ENCODE peak calls at places on chromosomes 11 and 22, in four cellular contexts. T, H, G and S are unnamed samples.

GRCh38 chr11:115146425-115146824 is 357.8 kb downstream of the CADM1 start:
- DNase-seq in G (no peak), H (no peak), T (no peak), S (no peak)

GRCh38 chr11:128324531-128325141 is 262.7 kb downstream of the ETS1 start:
- DNase-seq in T (peak), G (no peak), H (no peak), S (no peak)

GRCh38 chr22:20237480-20238440 is 30.4 kb downstream of the RTN4R start:
- DNase-seq in T (peak), G (no peak), H (no peak), S (peak)

GRCh38 chr11:14345668-14346067 is 13.3 kb downstream of the RRAS2 start:
- DNase-seq in G (no peak), T (no peak), H (no peak), S (no peak)

GRCh38 chr11:17542249-17542648 is 2.0 kb downstream of the USH1C start:
- DNase-seq in G (no peak), T (no peak), H (no peak), S (no peak)

GRCh38 chr11:6319879-6320410 is 356 bp downstream of the CAVIN3 start:
- DNase-seq in H (no peak), G (peak), T (no peak), S (no peak)

GRCh38 chr11:12592283-12592682 is 81.9 kb upstream of the TEAD1 start:
- DNase-seq in T (no peak), H (no peak), G (no peak), S (no peak)

GRCh38 chr11:61266602-61267001 is 25.6 kb downstream of the PGA5 start:
- DNase-seq in H (no peak), T (no peak), G (no peak), S (no peak)

GRCh38 chr11:111532365-111532709 is 8.2 kb upstream of the LAYN start:
- DNase-seq in G (no peak), T (no peak), H (no peak), S (no peak)

GRCh38 chr11:134036484-134037092 is 32.3 kb upstream of the JAM3 start:
- DNase-seq in H (no peak), T (no peak), G (no peak), S (no peak)

GRCh38 chr11:70247710-70248072 is 22.8 kb upstream of the PPFIA1 start:
- DNase-seq in G (no peak), H (no peak), T (no peak), S (no peak)

GRCh38 chr22:44615146-44615545 is 86.9 kb upstream of the PRR5 start:
- DNase-seq in H (no peak), T (no peak), G (no peak), S (no peak)

GRCh38 chr22:35915477-35916013 is 113.1 kb downstream of the RBFOX2 start:
- DNase-seq in H (no peak), T (no peak), G (no peak), S (no peak)

GRCh38 chr11:35346472-35347136 is 72.8 kb downstream of the SLC1A2 start:
- DNase-seq in H (no peak), G (no peak), T (no peak), S (no peak)

GRCh38 chr22:20031732-20032406 is 11.0 kb downstream of the TANGO2 start:
- DNase-seq in H (no peak), T (peak), G (no peak), S (no peak)

GRCh38 chr11:77617892-77618291 is 19.7 kb downstream of the CLNS1A start:
- DNase-seq in H (no peak), G (no peak), T (no peak), S (no peak)

GRCh38 chr11:68889948-68890446 is 13.6 kb downstream of the MRPL21 start:
- DNase-seq in T (no peak), G (peak), H (peak), S (peak)

GRCh38 chr11:82732734-82733443 is 775 bp downstream of the FAM181B start:
- DNase-seq in G (peak), H (no peak), T (no peak), S (no peak)

GRCh38 chr11:46238967-46239800 is 38.3 kb upstream of the CREB3L1 start:
- DNase-seq in T (peak), H (peak), G (peak), S (no peak)

GRCh38 chr11:73376803-73377629 is 817 bp downstream of the RELT start:
- DNase-seq in T (peak), G (peak), H (no peak), S (no peak)

GRCh38 chr22:35914665-35915476 is 113.8 kb downstream of the RBFOX2 start:
- DNase-seq in H (peak), G (no peak), T (no peak), S (peak)